ENCODE peak calls at places on chromosome 15, in seven cellular contexts. One of them, this sample, is unnamed.

GRCh38 chr15:72782993-72783562 is 480 bp downstream of the ADPGK start:
- DNase-seq in NCI-H2081: no peak
- DNase-seq in HTR-8/SVneo: no peak
- DNase-seq in activated gamma-delta T cell treated with Interleukin-2 at 50 U/mL for 16 hours: no peak
- DNase-seq in NCI-H1417 treated with DMSO at 0.1 percent for 48 hours: no peak
- DNase-seq in stimulated activated CD4-positive, alpha-beta T cell treated with anti-CD3 and anti-CD28 coated beads, TNF-alpha, amount 100 ng/mL, for 24 hours: no peak
- DNase-seq in MM.1S: peak; percentile 74
- DNase-seq in this sample: no peak

GRCh38 chr15:66692808-66693596 is 9.0 kb upstream of the SMAD6 start:
- DNase-seq in stimulated activated CD4-positive, alpha-beta T cell treated with anti-CD3 and anti-CD28 coated beads, TNF-alpha, amount 100 ng/mL, for 24 hours: no peak
- DNase-seq in NCI-H2081: no peak
- DNase-seq in activated gamma-delta T cell treated with Interleukin-2 at 50 U/mL for 16 hours: no peak
- DNase-seq in MM.1S: no peak
- DNase-seq in NCI-H1417 treated with DMSO at 0.1 percent for 48 hours: no peak
- DNase-seq in HTR-8/SVneo: no peak
- DNase-seq in this sample: no peak

GRCh38 chr15:37208475-37209363 is 108.4 kb upstream of the MEIS2 start:
- DNase-seq in HTR-8/SVneo: no peak
- DNase-seq in stimulated activated CD4-positive, alpha-beta T cell treated with anti-CD3 and anti-CD28 coated beads, TNF-alpha, amount 100 ng/mL, for 24 hours: no peak
- DNase-seq in activated gamma-delta T cell treated with Interleukin-2 at 50 U/mL for 16 hours: no peak
- DNase-seq in NCI-H1417 treated with DMSO at 0.1 percent for 48 hours: no peak
- DNase-seq in NCI-H2081: no peak
- DNase-seq in MM.1S: no peak
- DNase-seq in this sample: no peak

GRCh38 chr15:35206060-35206675 is 121.1 kb upstream of the NANOGP8 start:
- DNase-seq in NCI-H1417 treated with DMSO at 0.1 percent for 48 hours: no peak
- DNase-seq in HTR-8/SVneo: no peak
- DNase-seq in activated gamma-delta T cell treated with Interleukin-2 at 50 U/mL for 16 hours: no peak
- DNase-seq in MM.1S: peak; percentile 36
- DNase-seq in NCI-H2081: no peak
- DNase-seq in stimulated activated CD4-positive, alpha-beta T cell treated with anti-CD3 and anti-CD28 coated beads, TNF-alpha, amount 100 ng/mL, for 24 hours: no peak
- DNase-seq in this sample: no peak

GRCh38 chr15:32106401-32107381 is 76.4 kb downstream of the CHRNA7 start:
- DNase-seq in HTR-8/SVneo: no peak
- DNase-seq in MM.1S: no peak
- DNase-seq in activated gamma-delta T cell treated with Interleukin-2 at 50 U/mL for 16 hours: no peak
- DNase-seq in NCI-H2081: no peak
- DNase-seq in stimulated activated CD4-positive, alpha-beta T cell treated with anti-CD3 and anti-CD28 coated beads, TNF-alpha, amount 100 ng/mL, for 24 hours: no peak
- DNase-seq in NCI-H1417 treated with DMSO at 0.1 percent for 48 hours: no peak
- DNase-seq in this sample: no peak

GRCh38 chr15:66193066-66193465 is 60.5 kb downstream of the MEGF11 start:
- DNase-seq in NCI-H1417 treated with DMSO at 0.1 percent for 48 hours: no peak
- DNase-seq in HTR-8/SVneo: no peak
- DNase-seq in stimulated activated CD4-positive, alpha-beta T cell treated with anti-CD3 and anti-CD28 coated beads, TNF-alpha, amount 100 ng/mL, for 24 hours: no peak
- DNase-seq in MM.1S: no peak
- DNase-seq in activated gamma-delta T cell treated with Interleukin-2 at 50 U/mL for 16 hours: no peak
- DNase-seq in NCI-H2081: no peak
- DNase-seq in this sample: no peak

GRCh38 chr15:45548753-45549520 is 26.4 kb upstream of the SLC30A4 start:
- DNase-seq in NCI-H2081: peak; percentile 16
- DNase-seq in MM.1S: peak; percentile 87
- DNase-seq in NCI-H1417 treated with DMSO at 0.1 percent for 48 hours: no peak
- DNase-seq in stimulated activated CD4-positive, alpha-beta T cell treated with anti-CD3 and anti-CD28 coated beads, TNF-alpha, amount 100 ng/mL, for 24 hours: no peak
- DNase-seq in activated gamma-delta T cell treated with Interleukin-2 at 50 U/mL for 16 hours: no peak
- DNase-seq in HTR-8/SVneo: no peak
- DNase-seq in this sample: no peak

GRCh38 chr15:96181873-96182301 is 148.6 kb upstream of the NR2F2 start:
- DNase-seq in MM.1S: no peak
- DNase-seq in NCI-H2081: no peak
- DNase-seq in NCI-H1417 treated with DMSO at 0.1 percent for 48 hours: no peak
- DNase-seq in HTR-8/SVneo: no peak
- DNase-seq in activated gamma-delta T cell treated with Interleukin-2 at 50 U/mL for 16 hours: no peak
- DNase-seq in stimulated activated CD4-positive, alpha-beta T cell treated with anti-CD3 and anti-CD28 coated beads, TNF-alpha, amount 100 ng/mL, for 24 hours: no peak
- DNase-seq in this sample: no peak

GRCh38 chr15:55344206-55344605 is 25.2 kb downstream of the PIGB start:
- DNase-seq in NCI-H2081: no peak
- DNase-seq in HTR-8/SVneo: no peak
- DNase-seq in stimulated activated CD4-positive, alpha-beta T cell treated with anti-CD3 and anti-CD28 coated beads, TNF-alpha, amount 100 ng/mL, for 24 hours: no peak
- DNase-seq in activated gamma-delta T cell treated with Interleukin-2 at 50 U/mL for 16 hours: no peak
- DNase-seq in MM.1S: no peak
- DNase-seq in NCI-H1417 treated with DMSO at 0.1 percent for 48 hours: no peak
- DNase-seq in this sample: no peak

GRCh38 chr15:86650084-86650483 is 570.4 kb downstream of the AGBL1 start:
- DNase-seq in NCI-H2081: no peak
- DNase-seq in MM.1S: peak; percentile 43
- DNase-seq in NCI-H1417 treated with DMSO at 0.1 percent for 48 hours: no peak
- DNase-seq in HTR-8/SVneo: no peak
- DNase-seq in stimulated activated CD4-positive, alpha-beta T cell treated with anti-CD3 and anti-CD28 coated beads, TNF-alpha, amount 100 ng/mL, for 24 hours: no peak
- DNase-seq in activated gamma-delta T cell treated with Interleukin-2 at 50 U/mL for 16 hours: no peak
- DNase-seq in this sample: no peak

GRCh38 chr15:71812966-71813722 is 2.8 kb downstream of the NR2E3 start:
- DNase-seq in NCI-H2081: no peak
- DNase-seq in HTR-8/SVneo: no peak
- DNase-seq in activated gamma-delta T cell treated with Interleukin-2 at 50 U/mL for 16 hours: no peak
- DNase-seq in stimulated activated CD4-positive, alpha-beta T cell treated with anti-CD3 and anti-CD28 coated beads, TNF-alpha, amount 100 ng/mL, for 24 hours: no peak
- DNase-seq in NCI-H1417 treated with DMSO at 0.1 percent for 48 hours: no peak
- DNase-seq in MM.1S: no peak
- DNase-seq in this sample: no peak

GRCh38 chr15:80931721-80932609 is 57.7 kb downstream of the MESD start:
- DNase-seq in NCI-H2081: no peak
- DNase-seq in stimulated activated CD4-positive, alpha-beta T cell treated with anti-CD3 and anti-CD28 coated beads, TNF-alpha, amount 100 ng/mL, for 24 hours: no peak
- DNase-seq in NCI-H1417 treated with DMSO at 0.1 percent for 48 hours: no peak
- DNase-seq in MM.1S: no peak
- DNase-seq in HTR-8/SVneo: no peak
- DNase-seq in activated gamma-delta T cell treated with Interleukin-2 at 50 U/mL for 16 hours: no peak
- DNase-seq in this sample: no peak

GRCh38 chr15:101609742-101610627 is 42.2 kb downstream of the TM2D3 start:
- DNase-seq in NCI-H1417 treated with DMSO at 0.1 percent for 48 hours: no peak
- DNase-seq in activated gamma-delta T cell treated with Interleukin-2 at 50 U/mL for 16 hours: no peak
- DNase-seq in stimulated activated CD4-positive, alpha-beta T cell treated with anti-CD3 and anti-CD28 coated beads, TNF-alpha, amount 100 ng/mL, for 24 hours: no peak
- DNase-seq in NCI-H2081: no peak
- DNase-seq in HTR-8/SVneo: no peak
- DNase-seq in MM.1S: no peak
- DNase-seq in this sample: no peak

GRCh38 chr15:67776600-67776999 is 48.7 kb upstream of the SKOR1 start:
- DNase-seq in HTR-8/SVneo: peak; percentile 51
- DNase-seq in activated gamma-delta T cell treated with Interleukin-2 at 50 U/mL for 16 hours: no peak
- DNase-seq in stimulated activated CD4-positive, alpha-beta T cell treated with anti-CD3 and anti-CD28 coated beads, TNF-alpha, amount 100 ng/mL, for 24 hours: no peak
- DNase-seq in NCI-H2081: no peak
- DNase-seq in NCI-H1417 treated with DMSO at 0.1 percent for 48 hours: no peak
- DNase-seq in MM.1S: no peak
- DNase-seq in this sample: no peak

GRCh38 chr15:67831363-67831762 is 6.1 kb downstream of the SKOR1 start:
- DNase-seq in NCI-H2081: no peak
- DNase-seq in MM.1S: no peak
- DNase-seq in HTR-8/SVneo: no peak
- DNase-seq in activated gamma-delta T cell treated with Interleukin-2 at 50 U/mL for 16 hours: no peak
- DNase-seq in stimulated activated CD4-positive, alpha-beta T cell treated with anti-CD3 and anti-CD28 coated beads, TNF-alpha, amount 100 ng/mL, for 24 hours: no peak
- DNase-seq in NCI-H1417 treated with DMSO at 0.1 percent for 48 hours: no peak
- DNase-seq in this sample: no peak

GRCh38 chr15:33656090-33656670 is 312.1 kb upstream of the CHRM5 start:
- DNase-seq in stimulated activated CD4-positive, alpha-beta T cell treated with anti-CD3 and anti-CD28 coated beads, TNF-alpha, amount 100 ng/mL, for 24 hours: no peak
- DNase-seq in HTR-8/SVneo: no peak
- DNase-seq in NCI-H2081: no peak
- DNase-seq in NCI-H1417 treated with DMSO at 0.1 percent for 48 hours: no peak
- DNase-seq in activated gamma-delta T cell treated with Interleukin-2 at 50 U/mL for 16 hours: no peak
- DNase-seq in MM.1S: no peak
- DNase-seq in this sample: no peak

GRCh38 chr15:66389859-66390382 is 3.2 kb downstream of the MAP2K1 start:
- DNase-seq in NCI-H1417 treated with DMSO at 0.1 percent for 48 hours: no peak
- DNase-seq in NCI-H2081: no peak
- DNase-seq in MM.1S: no peak
- DNase-seq in stimulated activated CD4-positive, alpha-beta T cell treated with anti-CD3 and anti-CD28 coated beads, TNF-alpha, amount 100 ng/mL, for 24 hours: no peak
- DNase-seq in HTR-8/SVneo: no peak
- DNase-seq in activated gamma-delta T cell treated with Interleukin-2 at 50 U/mL for 16 hours: no peak
- DNase-seq in this sample: no peak

GRCh38 chr15:40282144-40282869 is 557 bp downstream of the ANKRD63 start:
- DNase-seq in stimulated activated CD4-positive, alpha-beta T cell treated with anti-CD3 and anti-CD28 coated beads, TNF-alpha, amount 100 ng/mL, for 24 hours: no peak
- DNase-seq in HTR-8/SVneo: peak; percentile 48
- DNase-seq in NCI-H2081: peak; percentile 15
- DNase-seq in NCI-H1417 treated with DMSO at 0.1 percent for 48 hours: no peak
- DNase-seq in activated gamma-delta T cell treated with Interleukin-2 at 50 U/mL for 16 hours: peak; percentile 46
- DNase-seq in MM.1S: no peak
- DNase-seq in this sample: no peak

GRCh38 chr15:94185547-94186236 is 45.7 kb upstream of the MCTP2 start:
- DNase-seq in MM.1S: no peak
- DNase-seq in NCI-H2081: no peak
- DNase-seq in stimulated activated CD4-positive, alpha-beta T cell treated with anti-CD3 and anti-CD28 coated beads, TNF-alpha, amount 100 ng/mL, for 24 hours: no peak
- DNase-seq in HTR-8/SVneo: no peak
- DNase-seq in activated gamma-delta T cell treated with Interleukin-2 at 50 U/mL for 16 hours: no peak
- DNase-seq in NCI-H1417 treated with DMSO at 0.1 percent for 48 hours: no peak
- DNase-seq in this sample: no peak

GRCh38 chr15:48718646-48719045 is 73.1 kb upstream of the FBN1 start:
- DNase-seq in HTR-8/SVneo: no peak
- DNase-seq in NCI-H1417 treated with DMSO at 0.1 percent for 48 hours: no peak
- DNase-seq in MM.1S: no peak
- DNase-seq in activated gamma-delta T cell treated with Interleukin-2 at 50 U/mL for 16 hours: no peak
- DNase-seq in stimulated activated CD4-positive, alpha-beta T cell treated with anti-CD3 and anti-CD28 coated beads, TNF-alpha, amount 100 ng/mL, for 24 hours: no peak
- DNase-seq in NCI-H2081: no peak
- DNase-seq in this sample: no peak

GRCh38 chr15:45106002-45106790 is 7.8 kb downstream of the DUOX2 start:
- DNase-seq in MM.1S: no peak
- DNase-seq in HTR-8/SVneo: no peak
- DNase-seq in activated gamma-delta T cell treated with Interleukin-2 at 50 U/mL for 16 hours: no peak
- DNase-seq in NCI-H2081: no peak
- DNase-seq in NCI-H1417 treated with DMSO at 0.1 percent for 48 hours: no peak
- DNase-seq in stimulated activated CD4-positive, alpha-beta T cell treated with anti-CD3 and anti-CD28 coated beads, TNF-alpha, amount 100 ng/mL, for 24 hours: no peak
- DNase-seq in this sample: no peak

GRCh38 chr15:52466134-52466701 is 62.5 kb downstream of the MYO5A start:
- DNase-seq in NCI-H2081: no peak
- DNase-seq in activated gamma-delta T cell treated with Interleukin-2 at 50 U/mL for 16 hours: no peak
- DNase-seq in MM.1S: peak; percentile 97
- DNase-seq in stimulated activated CD4-positive, alpha-beta T cell treated with anti-CD3 and anti-CD28 coated beads, TNF-alpha, amount 100 ng/mL, for 24 hours: peak; percentile 29
- DNase-seq in NCI-H1417 treated with DMSO at 0.1 percent for 48 hours: no peak
- DNase-seq in HTR-8/SVneo: no peak
- DNase-seq in this sample: no peak

GRCh38 chr15:68310811-68311463 is 33.4 kb downstream of the FEM1B start:
- DNase-seq in stimulated activated CD4-positive, alpha-beta T cell treated with anti-CD3 and anti-CD28 coated beads, TNF-alpha, amount 100 ng/mL, for 24 hours: no peak
- DNase-seq in NCI-H2081: no peak
- DNase-seq in activated gamma-delta T cell treated with Interleukin-2 at 50 U/mL for 16 hours: no peak
- DNase-seq in HTR-8/SVneo: no peak
- DNase-seq in NCI-H1417 treated with DMSO at 0.1 percent for 48 hours: no peak
- DNase-seq in MM.1S: no peak
- DNase-seq in this sample: peak; percentile 56

GRCh38 chr15:80977627-80978036 is 12.0 kb downstream of the MESD start:
- DNase-seq in MM.1S: peak; percentile 50
- DNase-seq in NCI-H2081: peak; percentile 69
- DNase-seq in activated gamma-delta T cell treated with Interleukin-2 at 50 U/mL for 16 hours: peak; percentile 13
- DNase-seq in HTR-8/SVneo: no peak
- DNase-seq in stimulated activated CD4-positive, alpha-beta T cell treated with anti-CD3 and anti-CD28 coated beads, TNF-alpha, amount 100 ng/mL, for 24 hours: no peak
- DNase-seq in NCI-H1417 treated with DMSO at 0.1 percent for 48 hours: no peak
- DNase-seq in this sample: peak; percentile 74

GRCh38 chr15:92011611-92012367 is 158.3 kb downstream of the SLCO3A1 start:
- DNase-seq in activated gamma-delta T cell treated with Interleukin-2 at 50 U/mL for 16 hours: no peak
- DNase-seq in NCI-H1417 treated with DMSO at 0.1 percent for 48 hours: no peak
- DNase-seq in HTR-8/SVneo: no peak
- DNase-seq in stimulated activated CD4-positive, alpha-beta T cell treated with anti-CD3 and anti-CD28 coated beads, TNF-alpha, amount 100 ng/mL, for 24 hours: peak; percentile 4
- DNase-seq in NCI-H2081: peak; percentile 45
- DNase-seq in MM.1S: no peak
- DNase-seq in this sample: no peak